ENCODE peak calls at places on chromosomes 11 and 22, in four cellular contexts. J is NCI-H1105; Y is small intestine; R is stimulated activated CD8-positive, alpha-beta memory T cell treated with anti-CD3 and anti-CD28 coated beads, Interleukin-7, amount 100 ng/mL, for 1 hour. L is an unnamed sample.

GRCh38 chr11:70159612-70160570 is 43.2 kb upstream of the FADD start:
- DNase-seq in J (no peak), Y (peak), R (no peak), L (no peak)

GRCh38 chr11:5252280-5253265 is 2.0 kb downstream of the HBG2 start:
- DNase-seq in J (no peak), Y (no peak), R (no peak), L (no peak)

GRCh38 chr11:80330302-80330701 is 889.5 kb upstream of the TENM4 start:
- DNase-seq in J (no peak), Y (peak), R (no peak), L (no peak)

GRCh38 chr11:76690736-76691135 is 20.2 kb upstream of the LRRC32 start:
- DNase-seq in J (no peak), Y (no peak), R (no peak), L (no peak)

GRCh38 chr22:50148991-50149721 is 21.4 kb upstream of the PANX2 start:
- DNase-seq in J (peak), Y (peak), R (peak), L (peak)

GRCh38 chr22:35128637-35129036 is 62.7 kb downstream of the ISX start:
- DNase-seq in J (no peak), Y (no peak), R (no peak), L (no peak)

GRCh38 chr22:39428597-39429071 is 28.2 kb upstream of the MGAT3 start:
- DNase-seq in J (no peak), Y (no peak), R (no peak), L (no peak)

GRCh38 chr11:84316866-84317560 is 1030.8 kb upstream of the CCDC90B start:
- DNase-seq in J (no peak), Y (no peak), R (no peak), L (peak)

GRCh38 chr11:26283852-26284421 is 48.0 kb upstream of the ANO3 start:
- DNase-seq in J (no peak), Y (no peak), R (no peak), L (no peak)

GRCh38 chr11:121198491-121198890 is 94.1 kb upstream of the SC5D start:
- DNase-seq in J (no peak), Y (no peak), R (no peak), L (no peak)

L was measured in NCI-H446.